ENCODE peak calls at places on chromosome 5, in nine cellular contexts. T is aorta; D is stimulated activated CD8-positive, alpha-beta memory T cell treated with anti-CD3 and anti-CD28 coated beads, Interleukin-7, amount 100 ng/mL, for 1 hour; X is activated CD4-positive, alpha-beta T cell treated with anti-CD3 and anti-CD28 coated beads, Interleukin-2, amount 50 U/mL, for 4 hours; A is GF-D8; Z is pancreas; V is T-helper 2 cell; E is NCI-H2171; S is HTR-8/SVneo. K is an unnamed sample.

GRCh38 chr5:13250450-13251291 is 693.8 kb downstream of the DNAH5 start:
- DNase-seq in T (no peak), D (no peak), X (no peak), A (no peak), Z (no peak), V (no peak), E (peak), S (peak), K (no peak)

GRCh38 chr5:115375922-115376321 is 79.5 kb upstream of the CCDC112 start:
- DNase-seq in T (no peak), D (no peak), X (no peak), A (no peak), Z (peak), V (no peak), E (no peak), S (no peak), K (no peak)

GRCh38 chr5:134552301-134552700 is 26.8 kb downstream of the JADE2 start:
- DNase-seq in T (peak), D (no peak), X (no peak), A (no peak), Z (peak), V (no peak), E (no peak), S (no peak), K (no peak)

GRCh38 chr5:33588654-33589372 is 148.0 kb downstream of the TARS1 start:
- DNase-seq in T (no peak), D (no peak), X (peak), A (no peak), Z (peak), V (no peak), E (peak), S (no peak), K (no peak)

GRCh38 chr5:6319116-6319515 is 59.2 kb downstream of the MED10 start:
- DNase-seq in T (no peak), D (no peak), X (no peak), A (no peak), Z (no peak), V (no peak), E (no peak), S (no peak), K (no peak)

GRCh38 chr5:135208555-135209494 is 174.8 kb upstream of the PITX1 start:
- DNase-seq in T (peak), D (no peak), X (no peak), A (no peak), Z (no peak), V (no peak), E (no peak), S (peak), K (peak)

GRCh38 chr5:41043109-41043747 is 27.9 kb downstream of the MROH2B start:
- DNase-seq in T (no peak), D (no peak), X (no peak), A (no peak), Z (no peak), V (no peak), E (no peak), S (no peak), K (no peak)

GRCh38 chr5:173881811-173882575 is 6.2 kb upstream of the CPEB4 start:
- DNase-seq in T (no peak), D (no peak), X (no peak), A (no peak), Z (no peak), V (no peak), E (no peak), S (no peak), K (no peak)

GRCh38 chr5:40400245-40400644 is 279.5 kb upstream of the PTGER4 start:
- DNase-seq in T (no peak), D (no peak), X (no peak), A (no peak), Z (no peak), V (no peak), E (no peak), S (no peak), K (no peak)

GRCh38 chr5:157865844-157866243 is 6.9 kb upstream of the CLINT1 start:
- DNase-seq in T (no peak), D (no peak), X (no peak), A (no peak), Z (no peak), V (no peak), E (no peak), S (no peak), K (no peak)

GRCh38 chr5:177429248-177430045 is 3.0 kb downstream of the GRK6 start:
- DNase-seq in T (peak), D (peak), X (peak), A (peak), Z (no peak), V (peak), E (no peak), S (no peak), K (no peak)

GRCh38 chr5:114362197-114362976 is 517 bp downstream of the KCNN2 start:
- DNase-seq in T (peak), D (no peak), X (no peak), A (no peak), Z (no peak), V (no peak), E (no peak), S (no peak), K (no peak)

GRCh38 chr5:146213210-146213838 is 9.9 kb downstream of the RBM27 start:
- DNase-seq in T (no peak), D (no peak), X (no peak), A (peak), Z (no peak), V (no peak), E (no peak), S (no peak), K (no peak)

GRCh38 chr5:10760033-10760975 is 730 bp downstream of the DAP start:
- DNase-seq in T (no peak), D (no peak), X (peak), A (peak), Z (peak), V (peak), E (peak), S (peak), K (no peak)

GRCh38 chr5:126995039-126995438 is 35.3 kb downstream of the MARCHF3 start:
- DNase-seq in T (no peak), D (no peak), X (no peak), A (no peak), Z (no peak), V (no peak), E (no peak), S (no peak), K (no peak)

GRCh38 chr5:82100303-82101077 is 128.7 kb downstream of the ATG10 start:
- DNase-seq in T (no peak), D (no peak), X (no peak), A (peak), Z (no peak), V (no peak), E (no peak), S (no peak), K (no peak)

GRCh38 chr5:10427201-10427600 is 14.5 kb upstream of the ROPN1L start:
- DNase-seq in T (no peak), D (no peak), X (no peak), A (no peak), Z (no peak), V (no peak), E (no peak), S (no peak), K (no peak)

K was measured in NCI-H524 treated with DMSO at 0.1 percent for 48 hours.